ENCODE peak calls at places on chromosomes 11 and 22, in seven cellular contexts. M is PC-3; Z is suprapubic skin; V is OCI-LY7; Q is CD8-positive, alpha-beta T cell; Y is CD8-positive, alpha-beta memory T cell; B is tibial nerve. D is an unnamed sample.

GRCh38 chr11:8872017-8872416 is 39.0 kb upstream of the AKIP1 start:
- DNase-seq in M (no peak), Z (no peak), V (no peak), Q (no peak), Y (no peak), B (no peak), D (no peak)

GRCh38 chr11:1920128-1920908 is 815 bp downstream of the TNNT3 start:
- DNase-seq in M (no peak), Z (peak; percentile 61), V (no peak), Q (no peak), Y (no peak), B (no peak), D (no peak)

GRCh38 chr11:28169816-28170215 is 61.6 kb downstream of the METTL15 start:
- DNase-seq in M (no peak), Z (no peak), V (no peak), Q (no peak), Y (no peak), B (no peak), D (no peak)

GRCh38 chr11:120182790-120183491 is 27.9 kb upstream of the OAF start:
- DNase-seq in M (peak; percentile 47), Z (peak; percentile 58), V (peak; percentile 4), Q (peak; percentile 34), Y (no peak), B (no peak), D (peak; percentile 34)

GRCh38 chr11:113114452-113115027 is 153.3 kb downstream of the NCAM1 start:
- DNase-seq in M (peak; percentile 41), Z (no peak), V (peak; percentile 9), Q (no peak), Y (no peak), B (no peak), D (peak; percentile 64)

GRCh38 chr11:107821199-107821926 is 37.2 kb downstream of the SLC35F2 start:
- DNase-seq in M (no peak), Z (no peak), V (no peak), Q (no peak), Y (no peak), B (no peak), D (no peak)

GRCh38 chr11:13760115-13760514 is 91.6 kb downstream of the FAR1 start:
- DNase-seq in M (peak; percentile 49), Z (no peak), V (no peak), Q (no peak), Y (no peak), B (no peak), D (no peak)

GRCh38 chr11:2584812-2585565 is 114.8 kb downstream of the KCNQ1OT1 start:
- DNase-seq in M (no peak), Z (peak; percentile 45), V (no peak), Q (no peak), Y (no peak), B (no peak), D (no peak)

GRCh38 chr22:42444060-42444904 is 12.1 kb upstream of the NFAM1 start:
- DNase-seq in M (peak; percentile 78), Z (peak; percentile 91), V (peak; percentile 90), Q (peak; percentile 83), Y (peak; percentile 73), B (peak; percentile 66), D (peak; percentile 83)

GRCh38 chr11:9714540-9714939 is 50.7 kb downstream of the SWAP70 start:
- DNase-seq in M (no peak), Z (no peak), V (no peak), Q (no peak), Y (no peak), B (no peak), D (no peak)

GRCh38 chr22:19766235-19766505 is 5.6 kb downstream of the TBX1 start:
- DNase-seq in M (no peak), Z (no peak), V (no peak), Q (no peak), Y (no peak), B (no peak), D (no peak)

GRCh38 chr11:73099512-73100266 is 42.4 kb downstream of the FCHSD2 start:
- DNase-seq in M (no peak), Z (no peak), V (no peak), Q (no peak), Y (no peak), B (no peak), D (no peak)

GRCh38 chr22:36929621-36930020 is 16.2 kb downstream of the CSF2RB start:
- DNase-seq in M (no peak), Z (peak; percentile 60), V (no peak), Q (no peak), Y (no peak), B (no peak), D (no peak)

GRCh38 chr11:89633125-89633695 is 76.9 kb upstream of the TRIM77 start:
- DNase-seq in M (no peak), Z (no peak), V (no peak), Q (no peak), Y (no peak), B (no peak), D (no peak)

GRCh38 chr11:19237813-19238212 is 2.9 kb downstream of the E2F8 start:
- DNase-seq in M (no peak), Z (no peak), V (no peak), Q (no peak), Y (no peak), B (no peak), D (no peak)

GRCh38 chr11:46712874-46713576 is 6.0 kb upstream of the F2 start:
- DNase-seq in M (no peak), Z (no peak), V (no peak), Q (no peak), Y (no peak), B (no peak), D (no peak)

GRCh38 chr11:25860677-25861445 is 471.1 kb upstream of the ANO3 start:
- DNase-seq in M (no peak), Z (no peak), V (no peak), Q (no peak), Y (no peak), B (no peak), D (no peak)

GRCh38 chr11:113876798-113877672 is 1.7 kb upstream of the USP28 start:
- DNase-seq in M (no peak), Z (no peak), V (peak; percentile 13), Q (no peak), Y (no peak), B (no peak), D (no peak)

GRCh38 chr22:24466831-24467249 is 28.3 kb upstream of the UPB1 start:
- DNase-seq in M (peak; percentile 3), Z (no peak), V (no peak), Q (no peak), Y (no peak), B (no peak), D (peak; percentile 13)
- H3K27ac ChIP-seq in M (no peak overlapping the region), Z (no peak overlapping the region), V (no peak overlapping the region), Q (no peak overlapping the region), Y (no peak overlapping the region), B (peak overlapping the region; percentile 57), D (peak overlapping the region; percentile 59)

DNA sequence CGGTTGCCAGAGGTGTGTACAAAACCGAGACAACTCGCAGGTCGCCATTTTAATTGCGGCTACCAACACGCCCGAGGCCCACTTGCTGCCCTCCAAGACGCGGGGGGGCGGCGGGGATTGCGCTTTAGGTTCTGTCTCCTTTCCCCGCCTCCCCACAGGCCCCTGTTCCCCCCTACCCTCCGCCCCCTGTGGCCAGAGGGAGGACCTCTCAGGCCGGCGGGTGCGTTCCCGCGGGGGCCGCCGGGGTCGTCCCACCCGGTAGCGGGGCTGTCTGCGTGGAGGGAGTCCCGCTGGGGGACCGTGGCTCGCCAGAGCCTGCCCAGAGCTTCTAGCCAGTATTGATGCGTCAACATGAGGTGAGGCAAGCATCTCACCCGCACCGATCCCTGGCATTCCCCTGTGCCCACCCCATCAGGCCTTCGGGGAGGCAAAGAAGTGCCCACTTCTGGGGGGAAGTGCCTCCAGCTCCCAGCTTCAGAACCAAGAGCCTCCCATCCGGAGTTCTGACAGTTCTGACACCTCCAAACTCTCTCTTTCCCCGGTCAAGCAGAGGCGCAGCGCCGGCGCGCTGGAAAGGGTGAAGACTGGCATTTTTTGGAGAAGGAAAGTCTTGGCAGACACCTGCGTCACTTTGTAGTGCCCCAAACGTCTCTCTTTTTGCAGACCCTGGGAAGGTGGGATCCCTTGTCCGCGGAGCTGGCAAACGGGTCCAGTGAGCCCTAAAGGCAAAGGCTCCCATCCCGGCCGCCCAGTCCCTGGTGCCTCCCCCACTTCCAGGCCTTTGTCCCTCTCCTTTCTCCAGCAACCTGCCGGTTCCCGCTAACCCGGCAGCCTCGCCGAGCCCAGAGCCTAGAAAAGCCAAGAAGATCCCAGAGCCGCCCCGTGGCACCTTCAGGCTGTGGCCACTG is 3.1 kb upstream of the PAX6 start:
- DNase-seq in M (peak; percentile 12), Z (no peak), V (no peak), Q (no peak), Y (no peak), B (no peak), D (no peak)
- H3K4me3 ChIP-seq in M (peak overlapping the region; percentile 74), Z (peak overlapping the region; percentile 52), V (no peak overlapping the region), Q (peak overlapping the region; percentile 22), Y (peak overlapping the region; percentile 28), B (no peak overlapping the region), D (no peak overlapping the region)

DNA sequence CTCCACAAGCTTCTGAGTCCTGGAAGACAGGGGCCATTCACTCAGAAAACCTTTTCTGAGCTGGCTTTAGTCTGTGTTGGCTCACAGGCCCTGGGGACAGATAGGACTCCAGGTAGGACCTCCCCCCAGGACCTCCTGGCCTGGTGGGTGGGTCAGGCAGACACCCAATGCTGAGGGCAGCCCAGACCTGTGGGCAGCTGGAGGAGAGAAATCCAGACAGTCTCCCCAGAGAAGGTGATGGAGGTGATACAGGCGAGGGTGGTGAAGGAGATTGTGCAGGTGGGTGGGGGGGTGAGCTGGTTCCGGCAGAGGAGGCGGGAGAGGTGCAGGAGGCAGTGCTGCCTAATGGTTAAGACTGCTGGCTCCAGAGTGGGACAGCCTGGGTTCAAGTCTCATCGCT is 15.6 kb downstream of the LRRC32 start:
- DNase-seq in M (no peak), Z (peak; percentile 46), V (no peak), Q (no peak), Y (no peak), B (no peak), D (no peak)
- H3K27ac ChIP-seq in M (no peak overlapping the region), Z (peak overlapping the region; percentile 62), V (no peak overlapping the region), Q (no peak overlapping the region), Y (no peak overlapping the region), B (peak overlapping the region; percentile 82), D (no peak overlapping the region)

GRCh38 chr22:27115410-27115809 is 458.0 kb downstream of the MIAT start:
- DNase-seq in M (no peak), Z (no peak), V (no peak), Q (no peak), Y (no peak), B (no peak), D (no peak)
- H3K4me3 ChIP-seq in M (no peak overlapping the region), Z (no peak overlapping the region), V (no peak overlapping the region), Q (no peak overlapping the region), Y (no peak overlapping the region), B (no peak overlapping the region), D (no peak overlapping the region)

GRCh38 chr11:12185106-12185690 is 74.8 kb downstream of the MICAL2 start:
- DNase-seq in M (no peak), Z (no peak), V (no peak), Q (no peak), Y (no peak), B (no peak), D (no peak)
- H3K27ac ChIP-seq in M (no peak overlapping the region), Z (no peak overlapping the region), V (no peak overlapping the region), Q (no peak overlapping the region), Y (no peak overlapping the region), B (peak overlapping the region; percentile 75), D (no peak overlapping the region)